ENCODE peak calls at places on chromosomes 11 and 22, in nine cellular contexts. One of them, this sample, is unnamed.

GRCh38 chr11:57345555-57346151 is 7.5 kb downstream of the P2RX3 start:
- DNase-seq in IMR-90: peak; percentile 64
- DNase-seq in H1: no peak
- DNase-seq in testis: peak; percentile 87
- DNase-seq in cardiac muscle cell: peak; percentile 76
- DNase-seq in adrenal gland: peak; percentile 82
- DNase-seq in heart right ventricle: peak; percentile 42
- DNase-seq in gastrocnemius medialis: peak; percentile 70
- DNase-seq in left ventricle myocardium inferior: peak; percentile 58
- DNase-seq in this sample: peak; percentile 61

GRCh38 chr11:33564856-33565453 is 135.7 kb downstream of the C11orf91 start:
- DNase-seq in H1: no peak
- DNase-seq in heart right ventricle: no peak
- DNase-seq in cardiac muscle cell: no peak
- DNase-seq in left ventricle myocardium inferior: no peak
- DNase-seq in gastrocnemius medialis: no peak
- DNase-seq in adrenal gland: peak; percentile 37
- DNase-seq in IMR-90: no peak
- DNase-seq in testis: peak; percentile 26
- DNase-seq in this sample: no peak

GRCh38 chr11:122059565-122059964 is 56.5 kb downstream of the BLID start:
- DNase-seq in heart right ventricle: no peak
- DNase-seq in gastrocnemius medialis: no peak
- DNase-seq in testis: no peak
- DNase-seq in cardiac muscle cell: no peak
- DNase-seq in left ventricle myocardium inferior: no peak
- DNase-seq in adrenal gland: no peak
- DNase-seq in IMR-90: no peak
- DNase-seq in H1: no peak
- DNase-seq in this sample: no peak

GRCh38 chr11:102390667-102391449 is 43.8 kb downstream of the BIRC2 start:
- DNase-seq in cardiac muscle cell: peak; percentile 74
- DNase-seq in heart right ventricle: peak; percentile 44
- DNase-seq in gastrocnemius medialis: peak; percentile 44
- DNase-seq in left ventricle myocardium inferior: peak; percentile 43
- DNase-seq in H1: peak; percentile 43
- DNase-seq in testis: peak; percentile 77
- DNase-seq in IMR-90: peak; percentile 63
- DNase-seq in adrenal gland: peak; percentile 76
- DNase-seq in this sample: peak; percentile 50

GRCh38 chr11:55966391-55966790 is 3.4 kb downstream of the OR10AG1 start:
- DNase-seq in cardiac muscle cell: no peak
- DNase-seq in adrenal gland: no peak
- DNase-seq in testis: no peak
- DNase-seq in heart right ventricle: no peak
- DNase-seq in left ventricle myocardium inferior: no peak
- DNase-seq in gastrocnemius medialis: no peak
- DNase-seq in IMR-90: no peak
- DNase-seq in H1: no peak
- DNase-seq in this sample: no peak

GRCh38 chr11:23540101-23540561 is 679.9 kb upstream of the CCDC179 start:
- DNase-seq in adrenal gland: peak; percentile 23
- DNase-seq in left ventricle myocardium inferior: no peak
- DNase-seq in gastrocnemius medialis: no peak
- DNase-seq in testis: peak; percentile 23
- DNase-seq in heart right ventricle: no peak
- DNase-seq in H1: peak; percentile 49
- DNase-seq in IMR-90: peak; percentile 53
- DNase-seq in cardiac muscle cell: peak; percentile 49
- DNase-seq in this sample: no peak

GRCh38 chr22:40466976-40467375 is 96.6 kb downstream of the SGSM3 start:
- DNase-seq in heart right ventricle: no peak
- DNase-seq in cardiac muscle cell: no peak
- DNase-seq in gastrocnemius medialis: no peak
- DNase-seq in adrenal gland: no peak
- DNase-seq in IMR-90: no peak
- DNase-seq in left ventricle myocardium inferior: no peak
- DNase-seq in testis: no peak
- DNase-seq in H1: no peak
- DNase-seq in this sample: no peak

GRCh38 chr11:2259897-2260451 is 10.4 kb downstream of the ASCL2 start:
- DNase-seq in left ventricle myocardium inferior: no peak
- DNase-seq in heart right ventricle: no peak
- DNase-seq in testis: peak; percentile 10
- DNase-seq in gastrocnemius medialis: no peak
- DNase-seq in H1: no peak
- DNase-seq in adrenal gland: no peak
- DNase-seq in IMR-90: no peak
- DNase-seq in cardiac muscle cell: no peak
- DNase-seq in this sample: peak; percentile 23

GRCh38 chr22:45291061-45291930 is 6.5 kb downstream of the UPK3A start:
- DNase-seq in gastrocnemius medialis: no peak
- DNase-seq in IMR-90: no peak
- DNase-seq in left ventricle myocardium inferior: no peak
- DNase-seq in testis: no peak
- DNase-seq in heart right ventricle: no peak
- DNase-seq in cardiac muscle cell: no peak
- DNase-seq in adrenal gland: no peak
- DNase-seq in H1: no peak
- DNase-seq in this sample: no peak

GRCh38 chr11:100105605-100106358 is 581.3 kb upstream of the ARHGAP42 start:
- DNase-seq in IMR-90: no peak
- DNase-seq in adrenal gland: no peak
- DNase-seq in gastrocnemius medialis: no peak
- DNase-seq in testis: no peak
- DNase-seq in cardiac muscle cell: no peak
- DNase-seq in H1: no peak
- DNase-seq in heart right ventricle: no peak
- DNase-seq in left ventricle myocardium inferior: no peak
- DNase-seq in this sample: no peak

DNA sequence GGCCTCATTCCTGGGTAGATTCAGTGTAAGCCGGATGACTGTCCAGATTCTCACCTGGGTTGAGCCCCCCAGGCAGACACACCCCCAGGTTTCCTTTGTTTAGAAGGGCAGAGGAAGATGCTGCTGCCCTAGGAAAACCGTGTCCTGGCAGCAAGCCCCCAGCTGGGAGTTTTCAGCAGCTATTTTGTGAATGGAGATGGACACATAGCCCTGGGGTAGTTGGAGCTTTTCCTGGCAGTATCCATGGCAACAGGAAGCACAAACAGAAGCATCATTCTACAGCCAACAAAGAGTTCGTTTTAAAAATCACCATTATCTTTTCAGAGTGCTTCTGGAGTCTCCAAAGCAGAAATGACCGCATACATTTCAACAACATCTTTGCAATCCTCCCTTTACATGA is 245.5 kb downstream of the BRD1 start:
- DNase-seq in gastrocnemius medialis: no peak
- DNase-seq in heart right ventricle: no peak
- DNase-seq in H1: no peak
- DNase-seq in left ventricle myocardium inferior: no peak
- DNase-seq in adrenal gland: no peak
- DNase-seq in testis: no peak
- DNase-seq in cardiac muscle cell: no peak
- DNase-seq in IMR-90: no peak
- DNase-seq in this sample: no peak
- TF ChIP-seq CTCF in gastrocnemius medialis: no peak
- TF ChIP-seq CTCF in heart right ventricle: no peak
- TF ChIP-seq CTCF in H1: no peak
- TF ChIP-seq CTCF in left ventricle myocardium inferior: no peak
- TF ChIP-seq CTCF in adrenal gland: no peak
- TF ChIP-seq CTCF in testis: no peak
- TF ChIP-seq CTCF in cardiac muscle cell: no peak
- TF ChIP-seq CTCF in IMR-90: no peak
- TF ChIP-seq CTCF in this sample: no peak

GRCh38 chr22:24434472-24435322 is 7.3 kb downstream of the ADORA2A start:
- DNase-seq in H1: no peak
- DNase-seq in cardiac muscle cell: peak; percentile 80
- DNase-seq in IMR-90: no peak
- DNase-seq in gastrocnemius medialis: peak; percentile 35
- DNase-seq in testis: no peak
- DNase-seq in left ventricle myocardium inferior: no peak
- DNase-seq in adrenal gland: peak; percentile 51
- DNase-seq in heart right ventricle: no peak
- DNase-seq in this sample: peak; percentile 69

GRCh38 chr22:24435323-24435645 is 7.9 kb downstream of the ADORA2A start:
- DNase-seq in left ventricle myocardium inferior: no peak
- DNase-seq in IMR-90: no peak
- DNase-seq in adrenal gland: no peak
- DNase-seq in cardiac muscle cell: no peak
- DNase-seq in testis: no peak
- DNase-seq in gastrocnemius medialis: no peak
- DNase-seq in H1: no peak
- DNase-seq in heart right ventricle: no peak
- DNase-seq in this sample: no peak

GRCh38 chr22:24437091-24437490 is 9.7 kb downstream of the ADORA2A start:
- DNase-seq in heart right ventricle: no peak
- DNase-seq in testis: no peak
- DNase-seq in adrenal gland: no peak
- DNase-seq in cardiac muscle cell: no peak
- DNase-seq in left ventricle myocardium inferior: no peak
- DNase-seq in gastrocnemius medialis: no peak
- DNase-seq in H1: no peak
- DNase-seq in IMR-90: no peak
- DNase-seq in this sample: no peak

GRCh38 chr22:24436553-24436952 is 9.2 kb downstream of the ADORA2A start:
- DNase-seq in gastrocnemius medialis: no peak
- DNase-seq in cardiac muscle cell: no peak
- DNase-seq in testis: no peak
- DNase-seq in IMR-90: no peak
- DNase-seq in H1: no peak
- DNase-seq in heart right ventricle: no peak
- DNase-seq in adrenal gland: no peak
- DNase-seq in left ventricle myocardium inferior: no peak
- DNase-seq in this sample: no peak

DNA sequence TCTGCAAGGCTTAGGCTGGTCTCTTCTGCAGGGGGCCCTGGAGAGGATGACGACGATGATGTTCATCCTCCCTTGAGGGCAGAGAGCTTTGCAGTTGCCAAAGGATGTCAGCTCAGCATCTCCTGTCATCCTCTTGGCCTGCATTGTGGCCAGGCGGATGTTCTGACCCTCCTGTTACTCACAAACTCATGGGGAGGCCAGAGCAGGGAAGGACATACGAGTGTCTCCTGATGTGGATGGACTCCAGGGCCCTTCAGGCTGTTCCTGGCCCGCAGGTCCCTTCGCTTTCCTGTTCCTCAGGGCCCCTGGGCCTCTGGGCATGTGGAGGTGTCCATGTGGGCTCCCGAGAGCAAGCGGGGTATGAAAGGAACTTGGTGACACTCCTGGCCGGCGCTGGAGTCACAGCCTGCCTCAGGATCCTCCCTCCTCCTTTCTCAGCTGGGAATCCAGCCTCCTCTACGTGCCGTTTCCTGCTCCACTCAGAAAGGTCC is 8.5 kb downstream of the ADORA2A start:
- DNase-seq in testis: no peak
- DNase-seq in IMR-90: peak; percentile 39
- DNase-seq in heart right ventricle: no peak
- DNase-seq in left ventricle myocardium inferior: no peak
- DNase-seq in cardiac muscle cell: no peak
- DNase-seq in gastrocnemius medialis: peak; percentile 39
- DNase-seq in H1: no peak
- DNase-seq in adrenal gland: peak; percentile 45
- DNase-seq in this sample: peak; percentile 63
- H3K4me1 ChIP-seq in testis: peaks cover 29% of the 10 kb centered on the region
- H3K4me1 ChIP-seq in IMR-90: peaks cover 12% of the 10 kb centered on the region
- H3K4me1 ChIP-seq in heart right ventricle: peaks cover 65% of the 10 kb centered on the region
- H3K4me1 ChIP-seq in left ventricle myocardium inferior: peaks cover 74% of the 10 kb centered on the region
- H3K4me1 ChIP-seq in cardiac muscle cell: no peaks in the 10 kb centered on the region
- H3K4me1 ChIP-seq in gastrocnemius medialis: peaks cover 41% of the 10 kb centered on the region
- H3K4me1 ChIP-seq in H1: no peaks in the 10 kb centered on the region
- H3K4me1 ChIP-seq in adrenal gland: peaks cover 45% of the 10 kb centered on the region
- H3K4me1 ChIP-seq in this sample: peaks cover 11% of the 10 kb centered on the region

GRCh38 chr22:22458896-22459588 is 49.5 kb downstream of the ZNF280B start:
- DNase-seq in testis: no peak
- DNase-seq in adrenal gland: no peak
- DNase-seq in H1: no peak
- DNase-seq in heart right ventricle: no peak
- DNase-seq in gastrocnemius medialis: no peak
- DNase-seq in IMR-90: no peak
- DNase-seq in cardiac muscle cell: no peak
- DNase-seq in left ventricle myocardium inferior: no peak
- DNase-seq in this sample: no peak

GRCh38 chr22:22461111-22461510 is 47.4 kb downstream of the ZNF280B start:
- DNase-seq in IMR-90: no peak
- DNase-seq in testis: no peak
- DNase-seq in cardiac muscle cell: no peak
- DNase-seq in heart right ventricle: no peak
- DNase-seq in gastrocnemius medialis: no peak
- DNase-seq in left ventricle myocardium inferior: no peak
- DNase-seq in adrenal gland: no peak
- DNase-seq in H1: no peak
- DNase-seq in this sample: no peak

GRCh38 chr22:22460635-22461034 is 47.9 kb downstream of the ZNF280B start:
- DNase-seq in heart right ventricle: no peak
- DNase-seq in IMR-90: no peak
- DNase-seq in adrenal gland: no peak
- DNase-seq in left ventricle myocardium inferior: no peak
- DNase-seq in testis: no peak
- DNase-seq in cardiac muscle cell: peak; percentile 7
- DNase-seq in gastrocnemius medialis: no peak
- DNase-seq in H1: no peak
- DNase-seq in this sample: no peak

GRCh38 chr22:22461583-22461982 is 47.0 kb downstream of the ZNF280B start:
- DNase-seq in IMR-90: no peak
- DNase-seq in left ventricle myocardium inferior: no peak
- DNase-seq in adrenal gland: no peak
- DNase-seq in H1: no peak
- DNase-seq in heart right ventricle: no peak
- DNase-seq in testis: no peak
- DNase-seq in gastrocnemius medialis: no peak
- DNase-seq in cardiac muscle cell: no peak
- DNase-seq in this sample: no peak

DNA sequence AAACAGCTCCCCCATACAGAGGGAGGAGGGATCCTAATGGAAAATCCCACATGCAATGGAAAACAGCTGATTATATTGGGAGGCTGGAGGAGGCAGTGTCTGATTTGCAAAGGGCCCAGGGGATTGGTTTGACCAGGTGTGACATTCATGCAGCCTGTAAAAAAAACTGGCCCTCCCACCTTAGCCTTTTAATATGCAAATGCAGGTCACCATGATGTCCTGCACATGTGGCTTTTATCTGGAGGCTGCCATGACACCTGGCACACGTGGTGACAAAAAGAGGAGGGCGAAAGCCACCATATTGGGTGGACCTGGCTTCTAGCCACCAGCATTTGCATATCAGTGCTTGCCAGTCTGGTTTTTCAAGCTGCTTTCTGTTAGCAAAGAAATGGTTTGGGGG is 48.5 kb downstream of the ZNF280B start:
- DNase-seq in gastrocnemius medialis: no peak
- DNase-seq in cardiac muscle cell: no peak
- DNase-seq in testis: no peak
- DNase-seq in left ventricle myocardium inferior: no peak
- DNase-seq in adrenal gland: no peak
- DNase-seq in H1: no peak
- DNase-seq in heart right ventricle: no peak
- DNase-seq in IMR-90: no peak
- DNase-seq in this sample: no peak
- TF ChIP-seq CTCF in gastrocnemius medialis: no peak
- TF ChIP-seq CTCF in cardiac muscle cell: no peak
- TF ChIP-seq CTCF in testis: no peak
- TF ChIP-seq CTCF in left ventricle myocardium inferior: no peak
- TF ChIP-seq CTCF in adrenal gland: no peak
- TF ChIP-seq CTCF in H1: no peak
- TF ChIP-seq CTCF in heart right ventricle: no peak
- TF ChIP-seq CTCF in IMR-90: no peak
- TF ChIP-seq CTCF in this sample: no peak

GRCh38 chr11:75945925-75946324 is 130.9 kb downstream of the UVRAG start:
- DNase-seq in gastrocnemius medialis: no peak
- DNase-seq in IMR-90: no peak
- DNase-seq in heart right ventricle: no peak
- DNase-seq in H1: no peak
- DNase-seq in adrenal gland: no peak
- DNase-seq in cardiac muscle cell: no peak
- DNase-seq in testis: no peak
- DNase-seq in left ventricle myocardium inferior: no peak
- DNase-seq in this sample: no peak
- H3K4me1 ChIP-seq in gastrocnemius medialis: peaks cover 29% of the 10 kb centered on the region
- H3K4me1 ChIP-seq in IMR-90: peaks cover 2% of the 10 kb centered on the region
- H3K4me1 ChIP-seq in heart right ventricle: peaks cover 39% of the 10 kb centered on the region
- H3K4me1 ChIP-seq in H1: no peaks in the 10 kb centered on the region
- H3K4me1 ChIP-seq in adrenal gland: peaks cover 44% of the 10 kb centered on the region
- H3K4me1 ChIP-seq in cardiac muscle cell: peaks cover 35% of the 10 kb centered on the region
- H3K4me1 ChIP-seq in testis: no peaks in the 10 kb centered on the region
- H3K4me1 ChIP-seq in left ventricle myocardium inferior: peaks cover 39% of the 10 kb centered on the region
- H3K4me1 ChIP-seq in this sample: peaks cover 26% of the 10 kb centered on the region